ENCODE peak calls at places on chromosome X, in five cellular contexts. B, C, I, N and D are unnamed samples.

GRCh38 chrX:36431819-36432218 is 512.3 kb downstream of the CFAP47 start:
- DNase-seq in N (no peak), I (no peak), B (no peak), C (no peak), D (no peak)

GRCh38 chrX:115650449-115650848 is 89.5 kb downstream of the PLS3 start:
- DNase-seq in N (no peak), C (no peak), B (no peak), I (no peak), D (no peak)

GRCh38 chrX:148902581-148902980 is 402.2 kb downstream of the AFF2 start:
- DNase-seq in B (no peak), I (no peak), C (no peak), N (no peak), D (no peak)

GRCh38 chrX:69365349-69365748 is 138.8 kb upstream of the NALF2 start:
- DNase-seq in N (no peak), C (no peak), B (no peak), I (no peak), D (peak)

GRCh38 chrX:46279925-46280313 is 265.3 kb downstream of the ZNF674 start:
- DNase-seq in B (no peak), I (no peak), C (no peak), N (no peak), D (no peak)

GRCh38 chrX:13432376-13432775 is 112.5 kb upstream of the ATXN3L start:
- DNase-seq in C (no peak), I (no peak), N (no peak), B (no peak), D (peak)

GRCh38 chrX:13891367-13892146 is 74.7 kb upstream of the GPM6B start:
- DNase-seq in I (no peak), B (no peak), C (peak), N (no peak), D (no peak)

GRCh38 chrX:104488811-104489210 is 77.2 kb upstream of the IL1RAPL2 start:
- DNase-seq in C (no peak), B (no peak), I (no peak), N (no peak), D (no peak)

GRCh38 chrX:87517571-87518141 is at the start of gene KLHL4:
- DNase-seq in I (no peak), C (no peak), B (peak), N (peak), D (peak)

GRCh38 chrX:52270453-52271116 is 85.9 kb downstream of the MAGED4 start:
- DNase-seq in C (no peak), I (no peak), N (no peak), B (no peak), D (no peak)

GRCh38 chrX:22691966-22692565 is 307.7 kb upstream of the DDX53 start:
- DNase-seq in B (no peak), C (no peak), I (no peak), N (no peak), D (no peak)

GRCh38 chrX:68387786-68388185 is 45.5 kb downstream of the OPHN1 start:
- DNase-seq in B (no peak), N (no peak), C (no peak), I (no peak), D (no peak)

GRCh38 chrX:47380268-47380667 is 9.9 kb downstream of the ZNF157 start:
- DNase-seq in N (no peak), C (no peak), B (no peak), I (peak), D (no peak)

GRCh38 chrX:46694549-46694948 is 64.4 kb downstream of the SLC9A7 start:
- DNase-seq in B (no peak), N (no peak), I (no peak), C (no peak), D (no peak)

GRCh38 chrX:131752493-131753198 is 208.8 kb downstream of the OR13H1 start:
- DNase-seq in I (no peak), B (no peak), N (no peak), C (no peak), D (no peak)

GRCh38 chrX:100606753-100607152 is 22.0 kb downstream of the TNMD start:
- DNase-seq in I (no peak), C (no peak), N (no peak), B (no peak), D (no peak)

GRCh38 chrX:129593137-129593536 is 53.1 kb downstream of the OCRL start:
- DNase-seq in B (no peak), N (no peak), C (no peak), I (no peak), D (no peak)

GRCh38 chrX:150773634-150774033 is 80.4 kb downstream of the MTMR1 start:
- DNase-seq in N (no peak), I (no peak), C (no peak), B (no peak), D (no peak)

GRCh38 chrX:121010218-121010617 is 24.7 kb upstream of the CT47A1 start:
- DNase-seq in I (no peak), N (peak), B (no peak), C (no peak), D (no peak)

GRCh38 chrX:120316587-120317283 is 5.5 kb upstream of the TMEM255A start:
- DNase-seq in B (no peak), N (peak), C (no peak), I (no peak), D (no peak)

GRCh38 chrX:150605603-150606002 is 37.2 kb downstream of the MTM1 start:
- DNase-seq in N (no peak), I (no peak), C (no peak), B (peak), D (no peak)

GRCh38 chrX:55007633-55008032 is 7.5 kb downstream of the APEX2 start:
- DNase-seq in I (no peak), N (no peak), C (no peak), B (no peak), D (peak)

GRCh38 chrX:11944486-11944885 is 186.4 kb downstream of the MSL3 start:
- DNase-seq in C (no peak), B (peak), I (peak), N (peak), D (no peak)

GRCh38 chrX:68832101-68832416 is 3.2 kb downstream of the EFNB1 start:
- DNase-seq in C (peak), I (peak), N (no peak), B (no peak), D (no peak)

GRCh38 chrX:119880552-119881437 is 9.2 kb downstream of the NDUFA1 start:
- DNase-seq in B (peak), I (peak), C (no peak), N (peak), D (no peak)

GRCh38 chrX:21956783-21957182 is 16.3 kb downstream of the SMS start:
- DNase-seq in B (no peak), I (no peak), N (no peak), C (no peak), D (no peak)

GRCh38 chrX:12446342-12447075 is 308.2 kb downstream of the FRMPD4 start:
- DNase-seq in N (no peak), C (no peak), I (no peak), B (no peak), D (no peak)

GRCh38 chrX:113370001-113370400 is 529.4 kb upstream of the AMOT start:
- DNase-seq in B (no peak), N (no peak), I (no peak), C (no peak), D (no peak)

GRCh38 chrX:105050921-105051320 is 169.6 kb downstream of the TEX13A start:
- DNase-seq in I (no peak), B (no peak), N (no peak), C (no peak), D (no peak)

GRCh38 chrX:20378291-20378920 is 111.7 kb upstream of the RPS6KA3 start:
- DNase-seq in B (no peak), I (peak), C (no peak), N (peak), D (no peak)